ENCODE peak calls at places on chromosome 16, in eight cellular contexts. One of them, this sample, is unnamed.
A peak's percentile ranks its signal among the peaks of the same experiment; 100 is the strongest.

GRCh38 chr16:72877374-72878028 is 170.4 kb downstream of the ZFHX3 start:
- DNase-seq in esophagus muscularis mucosa: no peak
- DNase-seq in stomach: no peak
- DNase-seq in Panc1: no peak
- DNase-seq in suprapubic skin: no peak
- DNase-seq in transverse colon: no peak
- DNase-seq in GM23338: no peak
- DNase-seq in endothelial cell of umbilical vein: peak; percentile 80
- DNase-seq in this sample: no peak

GRCh38 chr16:55147401-55147800 is 176.6 kb upstream of the IRX6 start:
- DNase-seq in suprapubic skin: no peak
- DNase-seq in GM23338: no peak
- DNase-seq in Panc1: no peak
- DNase-seq in esophagus muscularis mucosa: no peak
- DNase-seq in stomach: no peak
- DNase-seq in endothelial cell of umbilical vein: no peak
- DNase-seq in transverse colon: no peak
- DNase-seq in this sample: no peak

GRCh38 chr16:9666834-9667480 is 515.3 kb downstream of the GRIN2A start:
- DNase-seq in endothelial cell of umbilical vein: no peak
- DNase-seq in esophagus muscularis mucosa: no peak
- DNase-seq in Panc1: no peak
- DNase-seq in GM23338: no peak
- DNase-seq in suprapubic skin: no peak
- DNase-seq in transverse colon: peak; percentile 45
- DNase-seq in stomach: no peak
- DNase-seq in this sample: no peak

GRCh38 chr16:86085795-86086194 is 186.8 kb downstream of the IRF8 start:
- DNase-seq in GM23338: no peak
- DNase-seq in esophagus muscularis mucosa: no peak
- DNase-seq in stomach: no peak
- DNase-seq in Panc1: no peak
- DNase-seq in transverse colon: no peak
- DNase-seq in suprapubic skin: peak; percentile 18
- DNase-seq in endothelial cell of umbilical vein: no peak
- DNase-seq in this sample: peak; percentile 34

GRCh38 chr16:2597560-2597902 is 59.7 kb downstream of the PDPK1 start:
- DNase-seq in GM23338: no peak
- DNase-seq in esophagus muscularis mucosa: no peak
- DNase-seq in stomach: no peak
- DNase-seq in suprapubic skin: no peak
- DNase-seq in Panc1: no peak
- DNase-seq in transverse colon: no peak
- DNase-seq in endothelial cell of umbilical vein: no peak
- DNase-seq in this sample: peak; percentile 47

GRCh38 chr16:49014300-49015188 is 267.1 kb downstream of the CBLN1 start:
- DNase-seq in transverse colon: no peak
- DNase-seq in suprapubic skin: no peak
- DNase-seq in stomach: no peak
- DNase-seq in esophagus muscularis mucosa: peak; percentile 75
- DNase-seq in Panc1: no peak
- DNase-seq in GM23338: no peak
- DNase-seq in endothelial cell of umbilical vein: no peak
- DNase-seq in this sample: no peak

GRCh38 chr16:89000207-89000959 is 23.4 kb upstream of the CBFA2T3 start:
- DNase-seq in esophagus muscularis mucosa: no peak
- DNase-seq in transverse colon: no peak
- DNase-seq in endothelial cell of umbilical vein: no peak
- DNase-seq in stomach: no peak
- DNase-seq in suprapubic skin: no peak
- DNase-seq in Panc1: no peak
- DNase-seq in GM23338: no peak
- DNase-seq in this sample: no peak

GRCh38 chr16:85522517-85522841 is 90.6 kb upstream of the GSE1 start:
- DNase-seq in esophagus muscularis mucosa: no peak
- DNase-seq in GM23338: no peak
- DNase-seq in Panc1: no peak
- DNase-seq in suprapubic skin: no peak
- DNase-seq in stomach: no peak
- DNase-seq in endothelial cell of umbilical vein: no peak
- DNase-seq in transverse colon: no peak
- DNase-seq in this sample: no peak

GRCh38 chr16:88064011-88064888 is 113.0 kb downstream of the BANP start:
- DNase-seq in esophagus muscularis mucosa: no peak
- DNase-seq in transverse colon: no peak
- DNase-seq in Panc1: no peak
- DNase-seq in GM23338: no peak
- DNase-seq in stomach: no peak
- DNase-seq in suprapubic skin: no peak
- DNase-seq in endothelial cell of umbilical vein: no peak
- DNase-seq in this sample: peak; percentile 57

GRCh38 chr16:67447508-67448076 is 16.7 kb downstream of the HSD11B2 start:
- DNase-seq in Panc1: no peak
- DNase-seq in esophagus muscularis mucosa: no peak
- DNase-seq in stomach: peak; percentile 63
- DNase-seq in GM23338: peak; percentile 61
- DNase-seq in transverse colon: peak; percentile 78
- DNase-seq in suprapubic skin: no peak
- DNase-seq in endothelial cell of umbilical vein: peak; percentile 41
- DNase-seq in this sample: no peak

GRCh38 chr16:66845080-66845410 is 831 bp downstream of the CA7 start:
- DNase-seq in suprapubic skin: peak; percentile 49
- DNase-seq in esophagus muscularis mucosa: no peak
- DNase-seq in transverse colon: no peak
- DNase-seq in Panc1: no peak
- DNase-seq in GM23338: no peak
- DNase-seq in stomach: no peak
- DNase-seq in endothelial cell of umbilical vein: no peak
- DNase-seq in this sample: no peak

GRCh38 chr16:5257462-5257861 is 159.9 kb upstream of the EEF2KMT start:
- DNase-seq in suprapubic skin: no peak
- DNase-seq in GM23338: no peak
- DNase-seq in esophagus muscularis mucosa: no peak
- DNase-seq in Panc1: no peak
- DNase-seq in endothelial cell of umbilical vein: no peak
- DNase-seq in stomach: no peak
- DNase-seq in transverse colon: no peak
- DNase-seq in this sample: no peak

GRCh38 chr16:85963746-85964370 is 64.9 kb downstream of the IRF8 start:
- DNase-seq in suprapubic skin: no peak
- DNase-seq in transverse colon: peak; percentile 51
- DNase-seq in Panc1: no peak
- DNase-seq in GM23338: no peak
- DNase-seq in endothelial cell of umbilical vein: no peak
- DNase-seq in stomach: peak; percentile 50
- DNase-seq in esophagus muscularis mucosa: no peak
- DNase-seq in this sample: no peak

GRCh38 chr16:56669005-56669839 is at the start of gene MT1H:
- DNase-seq in suprapubic skin: peak; percentile 74
- DNase-seq in GM23338: peak; percentile 51
- DNase-seq in Panc1: no peak
- DNase-seq in transverse colon: peak; percentile 32
- DNase-seq in esophagus muscularis mucosa: no peak
- DNase-seq in endothelial cell of umbilical vein: no peak
- DNase-seq in stomach: peak; percentile 58
- DNase-seq in this sample: no peak

GRCh38 chr16:15427648-15428239 is 6.6 kb upstream of the BMERB1 start:
- DNase-seq in endothelial cell of umbilical vein: peak; percentile 82
- DNase-seq in suprapubic skin: peak; percentile 84
- DNase-seq in transverse colon: peak; percentile 55
- DNase-seq in Panc1: no peak
- DNase-seq in esophagus muscularis mucosa: no peak
- DNase-seq in GM23338: peak; percentile 48
- DNase-seq in stomach: peak; percentile 62
- DNase-seq in this sample: peak; percentile 81

GRCh38 chr16:88844412-88845118 is 12.2 kb downstream of the GALNS start:
- DNase-seq in stomach: no peak
- DNase-seq in endothelial cell of umbilical vein: no peak
- DNase-seq in transverse colon: no peak
- DNase-seq in esophagus muscularis mucosa: no peak
- DNase-seq in suprapubic skin: no peak
- DNase-seq in Panc1: no peak
- DNase-seq in GM23338: peak; percentile 60
- DNase-seq in this sample: no peak

GRCh38 chr16:88120812-88121211 is 169.6 kb downstream of the BANP start:
- DNase-seq in suprapubic skin: no peak
- DNase-seq in transverse colon: no peak
- DNase-seq in esophagus muscularis mucosa: no peak
- DNase-seq in endothelial cell of umbilical vein: no peak
- DNase-seq in Panc1: no peak
- DNase-seq in stomach: no peak
- DNase-seq in GM23338: no peak
- DNase-seq in this sample: no peak

GRCh38 chr16:3599922-3600321 is 11.5 kb downstream of the SLX4 start:
- DNase-seq in endothelial cell of umbilical vein: no peak
- DNase-seq in esophagus muscularis mucosa: no peak
- DNase-seq in stomach: no peak
- DNase-seq in GM23338: no peak
- DNase-seq in transverse colon: no peak
- DNase-seq in Panc1: no peak
- DNase-seq in suprapubic skin: no peak
- DNase-seq in this sample: no peak

GRCh38 chr16:11152677-11153321 is 103.2 kb downstream of the SOCS1 start:
- DNase-seq in endothelial cell of umbilical vein: peak; percentile 15
- DNase-seq in suprapubic skin: no peak
- DNase-seq in Panc1: no peak
- DNase-seq in stomach: no peak
- DNase-seq in transverse colon: no peak
- DNase-seq in esophagus muscularis mucosa: no peak
- DNase-seq in GM23338: no peak
- DNase-seq in this sample: peak; percentile 20

GRCh38 chr16:51290886-51291285 is 139.8 kb upstream of the SALL1 start:
- DNase-seq in transverse colon: no peak
- DNase-seq in GM23338: peak; percentile 71
- DNase-seq in suprapubic skin: no peak
- DNase-seq in stomach: no peak
- DNase-seq in esophagus muscularis mucosa: no peak
- DNase-seq in endothelial cell of umbilical vein: no peak
- DNase-seq in Panc1: no peak
- DNase-seq in this sample: no peak

GRCh38 chr16:49021136-49021535 is 260.5 kb downstream of the CBLN1 start:
- DNase-seq in transverse colon: no peak
- DNase-seq in Panc1: no peak
- DNase-seq in endothelial cell of umbilical vein: no peak
- DNase-seq in GM23338: peak; percentile 35
- DNase-seq in esophagus muscularis mucosa: peak; percentile 39
- DNase-seq in suprapubic skin: no peak
- DNase-seq in stomach: no peak
- DNase-seq in this sample: no peak

GRCh38 chr16:81814751-81815428 is 35.8 kb downstream of the PLCG2 start:
- DNase-seq in Panc1: no peak
- DNase-seq in stomach: no peak
- DNase-seq in esophagus muscularis mucosa: no peak
- DNase-seq in endothelial cell of umbilical vein: no peak
- DNase-seq in transverse colon: no peak
- DNase-seq in suprapubic skin: no peak
- DNase-seq in GM23338: no peak
- DNase-seq in this sample: peak; percentile 67
- H3K4me1 ChIP-seq in Panc1: no peaks in the 10 kb centered on the region
- H3K4me1 ChIP-seq in stomach: no peaks in the 10 kb centered on the region
- H3K4me1 ChIP-seq in esophagus muscularis mucosa: no peaks in the 10 kb centered on the region
- H3K4me1 ChIP-seq in endothelial cell of umbilical vein: no peaks in the 10 kb centered on the region
- H3K4me1 ChIP-seq in transverse colon: no peaks in the 10 kb centered on the region
- H3K4me1 ChIP-seq in suprapubic skin: no peaks in the 10 kb centered on the region
- H3K4me1 ChIP-seq in GM23338: no peaks in the 10 kb centered on the region
- H3K4me1 ChIP-seq in this sample: peaks cover 91% of the 10 kb centered on the region

DNA sequence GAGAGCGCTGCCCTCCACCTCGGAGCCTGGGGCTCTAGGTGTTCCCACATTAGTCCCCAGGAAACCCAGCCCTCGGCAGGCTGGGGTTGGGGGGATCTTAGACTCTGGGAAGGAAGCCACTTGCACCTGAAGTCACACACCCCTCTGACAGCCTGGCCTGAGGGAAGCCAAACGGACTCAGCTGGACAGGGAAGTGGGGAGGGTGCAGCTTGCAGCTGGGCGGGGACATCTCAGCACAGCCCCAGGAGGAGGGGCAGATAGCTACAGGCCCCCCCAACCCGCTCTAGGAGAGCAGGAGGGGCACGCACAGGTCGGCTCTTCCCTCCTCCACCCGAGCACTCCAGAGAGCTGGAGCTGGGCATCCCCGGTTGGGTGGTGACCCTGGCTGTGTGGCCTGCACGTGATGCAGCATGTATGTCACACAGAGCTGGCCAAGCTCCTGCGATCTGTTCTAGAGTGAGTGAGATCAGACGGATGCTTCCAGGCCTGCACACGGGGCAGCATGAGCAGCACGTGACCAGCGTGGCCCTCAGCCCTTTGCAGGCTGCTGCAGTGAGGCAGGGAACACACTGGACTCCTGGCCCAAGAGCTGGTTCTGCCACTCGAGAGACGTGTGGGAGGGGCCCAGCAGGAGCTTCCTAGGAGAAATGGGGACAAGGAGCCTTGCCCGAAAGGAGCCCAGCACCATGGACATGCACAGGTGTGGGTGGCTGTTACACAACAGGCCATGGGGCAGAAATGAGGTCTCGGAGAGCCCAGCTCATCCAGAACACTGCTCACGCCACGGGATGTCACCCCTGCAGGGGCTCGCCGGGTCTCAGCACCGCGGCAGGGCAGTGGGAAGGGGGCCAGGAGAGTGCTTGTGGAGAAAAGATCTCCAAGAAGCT is 15.4 kb downstream of the KIFC3 start:
- DNase-seq in stomach: no peak
- DNase-seq in transverse colon: peak; percentile 30
- DNase-seq in Panc1: no peak
- DNase-seq in suprapubic skin: no peak
- DNase-seq in esophagus muscularis mucosa: no peak
- DNase-seq in GM23338: no peak
- DNase-seq in endothelial cell of umbilical vein: no peak
- DNase-seq in this sample: no peak
- TF ChIP-seq POLR2AphosphoS5 in stomach: no peak
- TF ChIP-seq POLR2AphosphoS5 in transverse colon: no peak
- TF ChIP-seq POLR2AphosphoS5 in Panc1: no peak
- TF ChIP-seq POLR2AphosphoS5 in suprapubic skin: no peak
- TF ChIP-seq POLR2AphosphoS5 in esophagus muscularis mucosa: peak; percentile 52
- TF ChIP-seq POLR2AphosphoS5 in GM23338: no peak
- TF ChIP-seq POLR2AphosphoS5 in endothelial cell of umbilical vein: no peak
- TF ChIP-seq POLR2AphosphoS5 in this sample: peak; percentile 47

GRCh38 chr16:68520649-68521086 is 18.4 kb upstream of the ZFP90 start:
- DNase-seq in esophagus muscularis mucosa: peak; percentile 94
- DNase-seq in stomach: peak; percentile 92
- DNase-seq in endothelial cell of umbilical vein: peak; percentile 76
- DNase-seq in suprapubic skin: peak; percentile 92
- DNase-seq in GM23338: peak; percentile 98
- DNase-seq in transverse colon: peak; percentile 90
- DNase-seq in Panc1: peak; percentile 58
- DNase-seq in this sample: peak; percentile 95
- TF ChIP-seq CTCF in esophagus muscularis mucosa: peak; percentile 87
- TF ChIP-seq CTCF in stomach: peak; percentile 98
- TF ChIP-seq CTCF in endothelial cell of umbilical vein: peak; percentile 98
- TF ChIP-seq CTCF in suprapubic skin: peak; percentile 96
- TF ChIP-seq CTCF in GM23338: peak; percentile 95
- TF ChIP-seq CTCF in transverse colon: peak; percentile 99
- TF ChIP-seq CTCF in Panc1: peak; percentile 96
- TF ChIP-seq CTCF in this sample: peak; percentile 95

DNA sequence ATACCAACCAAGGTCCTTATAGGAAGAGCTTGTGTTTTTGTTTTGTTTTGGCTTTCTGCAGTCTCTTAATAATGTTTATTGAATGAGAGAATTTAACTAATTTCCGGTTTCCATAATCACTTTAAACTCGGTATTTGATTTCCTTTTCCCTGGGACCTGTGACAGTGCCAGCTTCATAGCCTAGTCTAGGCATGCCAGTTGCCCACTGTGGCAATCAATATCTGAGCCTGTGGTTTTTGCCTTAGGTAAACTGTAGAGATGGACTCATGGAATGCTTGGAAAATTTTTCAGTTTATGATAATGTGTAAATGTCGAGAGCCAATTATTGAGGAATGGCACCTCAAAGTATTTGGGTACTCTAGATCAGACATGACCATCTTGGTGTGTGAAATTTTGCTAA is 78.2 kb downstream of the FTO start:
- DNase-seq in Panc1: no peak
- DNase-seq in stomach: no peak
- DNase-seq in suprapubic skin: no peak
- DNase-seq in esophagus muscularis mucosa: no peak
- DNase-seq in endothelial cell of umbilical vein: no peak
- DNase-seq in transverse colon: no peak
- DNase-seq in GM23338: no peak
- DNase-seq in this sample: no peak
- H3K4me1 ChIP-seq in Panc1: peaks cover 49% of the 10 kb centered on the region
- H3K4me1 ChIP-seq in stomach: peaks cover 27% of the 10 kb centered on the region
- H3K4me1 ChIP-seq in suprapubic skin: peaks cover 48% of the 10 kb centered on the region
- H3K4me1 ChIP-seq in esophagus muscularis mucosa: peaks cover 42% of the 10 kb centered on the region
- H3K4me1 ChIP-seq in endothelial cell of umbilical vein: peaks cover 4% of the 10 kb centered on the region
- H3K4me1 ChIP-seq in transverse colon: peaks cover 9% of the 10 kb centered on the region
- H3K4me1 ChIP-seq in GM23338: peaks cover 16% of the 10 kb centered on the region
- H3K4me1 ChIP-seq in this sample: peaks cover 15% of the 10 kb centered on the region